ENCODE peak calls at places on chromosomes 4 and X, in four cellular contexts. One of them, this sample, is unnamed.

GRCh38 chr4:169689681-169690080 is 68.1 kb downstream of the HPF1 start:
- DNase-seq in immature natural killer cell: no peak
- DNase-seq in fibroblast of mammary gland: no peak
- DNase-seq in stimulated activated CD4-positive, alpha-beta T cell treated with anti-CD3 and anti-CD28 coated beads, Interleukin-15, amount 100 ng/mL, for 1 hour: no peak
- DNase-seq in this sample: no peak

GRCh38 chr4:8765631-8766590 is 105.7 kb downstream of the HMX1 start:
- DNase-seq in immature natural killer cell: no peak
- DNase-seq in fibroblast of mammary gland: no peak
- DNase-seq in stimulated activated CD4-positive, alpha-beta T cell treated with anti-CD3 and anti-CD28 coated beads, Interleukin-15, amount 100 ng/mL, for 1 hour: no peak
- DNase-seq in this sample: peak

GRCh38 chr4:186485621-186486062 is 69.7 kb downstream of the MTNR1A start:
- DNase-seq in stimulated activated CD4-positive, alpha-beta T cell treated with anti-CD3 and anti-CD28 coated beads, Interleukin-15, amount 100 ng/mL, for 1 hour: no peak
- DNase-seq in fibroblast of mammary gland: no peak
- DNase-seq in immature natural killer cell: no peak
- DNase-seq in this sample: no peak

GRCh38 chr4:151948351-151949016 is 187.7 kb upstream of the GATB start:
- DNase-seq in stimulated activated CD4-positive, alpha-beta T cell treated with anti-CD3 and anti-CD28 coated beads, Interleukin-15, amount 100 ng/mL, for 1 hour: no peak
- DNase-seq in immature natural killer cell: no peak
- DNase-seq in fibroblast of mammary gland: peak
- DNase-seq in this sample: no peak

GRCh38 chr4:100424376-100424775 is 93.4 kb downstream of the EMCN start:
- DNase-seq in immature natural killer cell: no peak
- DNase-seq in fibroblast of mammary gland: no peak
- DNase-seq in stimulated activated CD4-positive, alpha-beta T cell treated with anti-CD3 and anti-CD28 coated beads, Interleukin-15, amount 100 ng/mL, for 1 hour: no peak
- DNase-seq in this sample: no peak

GRCh38 chr4:102761478-102761790 is 666 bp upstream of the MANBA start:
- DNase-seq in fibroblast of mammary gland: no peak
- DNase-seq in immature natural killer cell: no peak
- DNase-seq in stimulated activated CD4-positive, alpha-beta T cell treated with anti-CD3 and anti-CD28 coated beads, Interleukin-15, amount 100 ng/mL, for 1 hour: no peak
- DNase-seq in this sample: no peak

GRCh38 chr4:138892483-138893386 is 122.8 kb upstream of the NOCT start:
- DNase-seq in immature natural killer cell: no peak
- DNase-seq in fibroblast of mammary gland: peak
- DNase-seq in stimulated activated CD4-positive, alpha-beta T cell treated with anti-CD3 and anti-CD28 coated beads, Interleukin-15, amount 100 ng/mL, for 1 hour: no peak
- DNase-seq in this sample: no peak

GRCh38 chr4:20895208-20895607 is 194.9 kb downstream of the PACRGL start:
- DNase-seq in immature natural killer cell: no peak
- DNase-seq in stimulated activated CD4-positive, alpha-beta T cell treated with anti-CD3 and anti-CD28 coated beads, Interleukin-15, amount 100 ng/mL, for 1 hour: no peak
- DNase-seq in fibroblast of mammary gland: no peak
- DNase-seq in this sample: no peak

GRCh38 chr4:114563536-114564315 is 34.9 kb upstream of the UGT8 start:
- DNase-seq in immature natural killer cell: no peak
- DNase-seq in stimulated activated CD4-positive, alpha-beta T cell treated with anti-CD3 and anti-CD28 coated beads, Interleukin-15, amount 100 ng/mL, for 1 hour: no peak
- DNase-seq in fibroblast of mammary gland: no peak
- DNase-seq in this sample: no peak

GRCh38 chr4:185142911-185143595 is at the start of gene SLC25A4:
- DNase-seq in immature natural killer cell: peak
- DNase-seq in stimulated activated CD4-positive, alpha-beta T cell treated with anti-CD3 and anti-CD28 coated beads, Interleukin-15, amount 100 ng/mL, for 1 hour: peak
- DNase-seq in fibroblast of mammary gland: peak
- DNase-seq in this sample: no peak

GRCh38 chrX:133399411-133399810 is 15.9 kb downstream of the GPC4 start:
- DNase-seq in immature natural killer cell: no peak
- DNase-seq in stimulated activated CD4-positive, alpha-beta T cell treated with anti-CD3 and anti-CD28 coated beads, Interleukin-15, amount 100 ng/mL, for 1 hour: no peak
- DNase-seq in fibroblast of mammary gland: no peak
- DNase-seq in this sample: no peak

GRCh38 chrX:48531359-48531954 is 8.1 kb upstream of the TBC1D25 start:
- DNase-seq in stimulated activated CD4-positive, alpha-beta T cell treated with anti-CD3 and anti-CD28 coated beads, Interleukin-15, amount 100 ng/mL, for 1 hour: no peak
- DNase-seq in fibroblast of mammary gland: peak
- DNase-seq in immature natural killer cell: peak
- DNase-seq in this sample: no peak

GRCh38 chr4:7361256-7361655 is 73.5 kb downstream of the PSAPL1 start:
- DNase-seq in fibroblast of mammary gland: no peak
- DNase-seq in immature natural killer cell: no peak
- DNase-seq in stimulated activated CD4-positive, alpha-beta T cell treated with anti-CD3 and anti-CD28 coated beads, Interleukin-15, amount 100 ng/mL, for 1 hour: no peak
- DNase-seq in this sample: peak